ENCODE peak calls at places on chromosomes 4 and X, in four cellular contexts. E, Z, H and P are unnamed samples.

GRCh38 chrX:151178746-151179145 is 2.4 kb downstream of the GPR50 start:
- DNase-seq in H (no peak), E (no peak), Z (no peak), P (no peak)

GRCh38 chr4:7938513-7939376 is 916 bp downstream of the AFAP1 start:
- DNase-seq in Z (no peak), E (peak; percentile 45), H (no peak), P (peak; percentile 71)

GRCh38 chr4:155666701-155667537 is at the start of gene GUCY1A1:
- DNase-seq in H (peak; percentile 67), Z (peak; percentile 63), E (no peak), P (peak; percentile 62)

GRCh38 chr4:3880595-3881120 is 114.5 kb downstream of the ADRA2C start:
- DNase-seq in Z (peak; percentile 91), H (peak; percentile 95), E (peak; percentile 33), P (peak; percentile 91)

GRCh38 chr4:154781983-154782293 is 866 bp downstream of the RBM46 start:
- DNase-seq in E (no peak), Z (no peak), H (no peak), P (no peak)

GRCh38 chr4:30755306-30755705 is 35.1 kb downstream of the PCDH7 start:
- DNase-seq in Z (no peak), E (no peak), H (no peak), P (no peak)

GRCh38 chrX:40314070-40314469 is 216.3 kb upstream of the BCOR start:
- DNase-seq in E (no peak), H (peak; percentile 45), Z (peak; percentile 71), P (peak; percentile 68)

GRCh38 chr4:108834787-108835384 is 72.0 kb upstream of the ETNPPL start:
- DNase-seq in H (no peak), E (peak; percentile 74), Z (no peak), P (peak; percentile 40)

GRCh38 chr4:141899103-141899502 is 262.7 kb downstream of the IL15 start:
- DNase-seq in E (peak; percentile 17), H (no peak), Z (no peak), P (peak; percentile 21)

GRCh38 chr4:95544433-95545103 is 4.2 kb downstream of the UNC5C start:
- DNase-seq in Z (no peak), H (no peak), E (no peak), P (peak; percentile 31)

GRCh38 chrX:49876750-49877149 is 2.5 kb upstream of the USP27X start:
- DNase-seq in Z (no peak), E (peak; percentile 23), H (no peak), P (peak; percentile 24)

GRCh38 chrX:136147320-136147901 is at the start of gene FHL1:
- DNase-seq in H (peak; percentile 50), E (peak; percentile 12), Z (peak; percentile 37), P (peak; percentile 37)

GRCh38 chr4:113052379-113052951 is 3.0 kb downstream of the ANK2 start:
- DNase-seq in Z (no peak), E (peak; percentile 11), H (no peak), P (no peak)

GRCh38 chr4:138501614-138502013 is 259.5 kb upstream of the SLC7A11 start:
- DNase-seq in H (no peak), Z (no peak), E (no peak), P (no peak)

GRCh38 chr4:20809796-20810195 is 109.5 kb downstream of the PACRGL start:
- DNase-seq in Z (peak; percentile 56), H (no peak), E (no peak), P (peak; percentile 57)

GRCh38 chrX:87167841-87168240 is 349.8 kb upstream of the KLHL4 start:
- DNase-seq in Z (peak; percentile 36), H (no peak), E (no peak), P (peak; percentile 19)

DNA sequence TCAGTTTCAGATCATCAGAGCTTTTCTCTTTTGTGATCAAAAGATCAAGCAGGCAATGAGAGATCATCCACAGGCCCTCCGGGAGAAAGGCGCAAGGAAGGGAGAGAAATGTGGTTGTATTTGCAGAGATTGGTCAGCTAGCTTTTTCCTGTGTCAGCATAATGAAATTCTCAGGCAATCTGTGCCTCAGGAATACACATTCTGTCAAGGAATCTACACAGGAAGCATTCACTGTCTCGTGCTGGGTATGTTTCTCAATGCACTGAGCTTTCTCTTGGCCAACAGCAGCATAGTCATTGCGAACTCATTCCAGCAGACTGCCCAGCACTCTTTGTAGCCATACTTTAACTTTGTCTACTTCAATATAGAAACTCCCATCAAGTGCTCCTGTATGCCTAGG is 413.7 kb downstream of the PPP3CA start:
- DNase-seq in E (peak; percentile 11), Z (no peak), H (no peak), P (peak; percentile 8)
- H3K56ac ChIP-seq in E (no peak overlapping the region), Z (no peak overlapping the region), H (no peak overlapping the region), P (no peak overlapping the region)

DNA sequence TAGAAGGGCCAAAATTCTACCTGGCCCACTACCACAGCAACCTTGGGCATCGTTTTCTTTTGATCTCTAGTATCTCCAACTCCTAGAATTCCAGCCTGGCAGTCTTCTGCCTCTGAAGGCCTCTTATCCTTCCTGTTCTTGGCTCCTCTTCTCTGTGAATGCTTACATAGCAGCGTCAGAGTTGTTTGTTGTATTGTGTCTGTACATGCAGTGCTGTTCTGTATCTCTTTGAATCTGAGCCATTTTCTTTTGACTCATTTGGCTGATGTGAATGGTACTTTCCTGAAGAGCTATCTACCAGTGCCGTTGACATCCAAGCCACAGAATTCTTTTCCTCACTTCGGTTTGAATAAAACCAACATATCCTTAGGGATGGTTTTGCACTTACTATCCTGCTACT is 79.2 kb downstream of the TMEM164 start:
- DNase-seq in Z (no peak), E (peak; percentile 93), H (no peak), P (no peak)
- H3K4me1 ChIP-seq in Z (no peaks in the 10 kb centered on the region), E (peaks cover 8% of the 10 kb centered on the region), H (no peaks in the 10 kb centered on the region), P (no peaks in the 10 kb centered on the region)

DNA sequence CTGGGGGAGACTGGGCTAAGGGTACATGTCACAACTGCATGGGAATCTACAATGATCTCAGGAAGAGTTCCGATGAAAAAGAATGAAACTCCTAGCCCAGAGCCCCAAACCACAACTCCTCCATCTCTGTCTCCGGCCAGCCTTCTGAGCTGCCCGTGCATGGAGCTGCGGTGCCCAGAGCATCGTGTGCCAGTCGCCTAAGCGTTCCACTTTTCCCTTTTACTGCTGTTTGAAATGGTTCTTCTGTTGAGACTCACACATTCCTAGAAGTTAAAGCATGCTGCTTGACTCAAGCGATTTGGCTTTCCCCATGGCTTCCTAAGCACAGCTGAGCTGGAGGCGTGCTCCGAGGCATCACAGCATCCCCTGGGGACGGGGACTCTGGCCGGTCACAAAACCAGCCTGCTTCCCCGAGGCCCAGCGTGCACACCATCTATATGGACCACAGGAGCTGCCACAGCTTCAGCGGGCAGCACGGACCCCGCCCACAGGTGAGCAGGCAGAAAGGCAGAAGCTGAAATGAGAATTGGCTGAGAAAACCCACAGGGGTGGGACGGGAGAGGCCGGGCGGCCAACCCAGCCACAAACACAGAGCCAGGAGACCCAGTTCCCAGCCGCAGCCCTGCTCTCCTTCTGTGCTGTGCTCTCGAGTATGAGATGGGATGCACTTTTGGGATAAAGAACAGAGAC is 5.0 kb downstream of the CCNQ start:
- DNase-seq in Z (no peak), H (no peak), E (no peak), P (no peak)
- H3K4ac ChIP-seq in Z (no peak overlapping the region), H (no peak overlapping the region), E (no peak overlapping the region), P (no peak overlapping the region)

DNA sequence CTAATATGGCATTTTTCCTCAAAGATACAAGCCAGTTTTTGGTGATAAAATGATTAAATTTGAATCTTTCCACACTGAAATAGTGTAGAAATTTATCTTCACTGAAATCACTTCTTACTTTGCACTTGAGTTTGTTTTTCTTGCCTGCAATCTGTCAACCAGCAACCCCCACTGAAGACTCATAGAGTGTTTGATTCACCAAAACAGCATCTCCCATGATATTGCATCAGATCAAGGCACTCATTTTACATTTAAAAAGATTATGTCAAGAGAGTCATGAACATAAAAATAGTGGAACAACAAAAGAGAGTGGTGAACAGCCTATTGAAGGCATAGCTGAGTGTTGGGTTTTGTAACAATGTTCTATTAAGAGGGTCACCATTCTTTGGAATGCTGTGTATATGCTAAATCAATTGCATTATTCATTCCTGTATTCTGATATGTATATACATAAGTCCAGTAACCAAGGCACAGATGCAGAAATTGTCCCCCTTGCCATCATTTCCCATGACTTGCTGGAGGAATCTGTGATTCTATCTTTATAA is 1934.9 kb downstream of the ARAP2 start:
- DNase-seq in H (no peak), Z (no peak), E (no peak), P (no peak)
- H3K56ac ChIP-seq in H (no peak overlapping the region), Z (no peak overlapping the region), E (no peak overlapping the region), P (no peak overlapping the region)

DNA sequence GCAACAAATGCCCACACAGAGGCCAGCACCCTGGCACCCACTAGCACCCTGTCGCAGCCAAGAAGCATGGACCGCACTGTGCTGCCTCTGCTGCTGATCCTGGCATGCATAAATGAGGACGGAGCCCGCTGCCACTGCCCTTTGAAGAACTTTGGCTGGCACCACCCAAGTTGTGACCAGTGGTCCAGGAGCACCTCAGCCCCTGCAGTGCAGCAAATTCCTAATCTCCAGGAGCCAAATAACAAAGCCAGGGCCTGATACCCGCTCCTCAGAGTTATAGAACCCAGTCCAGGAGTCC is 807.2 kb downstream of the GLUD2 start:
- DNase-seq in Z (no peak), H (no peak), E (no peak), P (no peak)
- H3K4me1 ChIP-seq in Z (no peaks in the 10 kb centered on the region), H (no peaks in the 10 kb centered on the region), E (no peaks in the 10 kb centered on the region), P (no peaks in the 10 kb centered on the region)

GRCh38 chr4:522438-522837 is 23.4 kb downstream of the PIGG start:
- DNase-seq in Z (no peak), E (no peak), H (no peak), P (no peak)
- H3K4ac ChIP-seq in Z (no peak overlapping the region), E (no peak overlapping the region), H (no peak overlapping the region), P (no peak overlapping the region)

DNA sequence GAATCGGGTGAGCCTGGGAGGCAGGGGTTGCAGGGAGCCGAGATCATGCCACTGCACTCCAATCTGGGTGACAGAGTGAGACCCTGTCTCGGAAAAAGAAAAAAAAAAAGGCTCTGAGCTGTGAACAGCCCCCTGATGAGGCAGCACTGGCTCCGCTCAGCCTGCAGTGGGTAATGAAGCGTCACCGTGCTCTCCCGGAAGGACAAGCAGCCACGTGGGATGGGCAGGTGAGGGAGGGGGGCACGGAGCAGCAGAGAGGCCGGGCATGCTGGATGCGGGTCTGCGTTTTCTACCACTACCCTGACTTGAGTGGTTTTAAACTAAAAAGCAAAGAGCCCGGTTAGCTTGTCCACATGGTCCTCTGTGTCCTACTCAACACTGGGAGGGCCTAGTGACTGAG is 15.5 kb downstream of the TACC3 start:
- DNase-seq in Z (no peak), E (no peak), H (no peak), P (no peak)
- H3K56ac ChIP-seq in Z (no peak overlapping the region), E (no peak overlapping the region), H (no peak overlapping the region), P (no peak overlapping the region)

GRCh38 chr4:15021946-15022345 is 19.7 kb downstream of the CPEB2 start:
- DNase-seq in H (no peak), E (no peak), Z (no peak), P (no peak)

GRCh38 chr4:15021301-15021700 is 19.0 kb downstream of the CPEB2 start:
- DNase-seq in H (no peak), E (no peak), Z (no peak), P (no peak)

GRCh38 chr4:15025693-15026092 is 23.4 kb downstream of the CPEB2 start:
- DNase-seq in E (no peak), H (no peak), Z (no peak), P (no peak)

GRCh38 chr4:15027921-15028435 is 25.7 kb downstream of the CPEB2 start:
- DNase-seq in Z (no peak), E (no peak), H (no peak), P (no peak)

DNA sequence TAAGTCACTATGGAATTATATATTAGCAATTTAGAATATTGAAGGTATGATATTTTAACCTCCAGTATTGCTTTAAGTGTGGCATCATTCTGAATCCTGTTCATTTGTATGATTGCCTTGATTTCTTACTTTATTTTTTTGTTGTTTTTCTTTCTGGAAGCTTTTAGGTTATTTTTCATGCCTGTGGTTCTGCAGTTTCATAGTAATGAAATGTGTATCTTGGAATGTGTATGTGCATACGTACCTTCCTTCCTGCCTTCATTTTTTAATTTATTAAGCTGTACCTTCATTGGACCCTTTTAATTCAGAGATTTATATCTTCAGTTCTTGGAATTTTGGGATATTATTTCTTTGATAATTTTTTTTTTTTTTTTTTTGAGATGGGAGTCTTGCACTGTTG is 22.1 kb downstream of the CPEB2 start:
- DNase-seq in Z (no peak), E (peak; percentile 30), H (no peak), P (no peak)
- H3K4me1 ChIP-seq in Z (no peaks in the 10 kb centered on the region), E (peaks cover 2% of the 10 kb centered on the region), H (no peaks in the 10 kb centered on the region), P (no peaks in the 10 kb centered on the region)